ENCODE peak calls at places on chromosome 11, in four cellular contexts. Z is H1, D is IMR-90, P is neuronal stem cell. V is an unnamed sample.

GRCh38 chr11:11993814-11994213 is 14.6 kb downstream of the DKK3 start:
- DNase-seq in D (peak; percentile 86), Z (no peak), P (no peak), V (peak; percentile 93)

GRCh38 chr11:75422248-75423231 is 10.5 kb downstream of the KLHL35 start:
- DNase-seq in D (peak; percentile 20), P (no peak), Z (no peak), V (no peak)

GRCh38 chr11:111581341-111581740 is 20.9 kb upstream of the SIK2 start:
- DNase-seq in P (no peak), D (no peak), Z (no peak), V (no peak)

GRCh38 chr11:73983764-73984543 is 1.3 kb upstream of the UCP2 start:
- DNase-seq in P (no peak), D (no peak), Z (no peak), V (no peak)

GRCh38 chr11:3903207-3903896 is 47.9 kb downstream of the STIM1 start:
- DNase-seq in Z (no peak), P (no peak), D (no peak), V (no peak)

GRCh38 chr11:8056810-8057463 is 24.1 kb upstream of the TUB start:
- DNase-seq in Z (no peak), P (no peak), D (peak; percentile 68), V (peak; percentile 74)

GRCh38 chr11:92286718-92287117 is 62.1 kb downstream of the FAT3 start:
- DNase-seq in Z (no peak), D (no peak), P (no peak), V (no peak)

GRCh38 chr11:27209562-27210005 is 153.4 kb downstream of the CCDC34 start:
- DNase-seq in D (peak; percentile 93), Z (no peak), P (no peak), V (peak; percentile 94)

GRCh38 chr11:121792185-121792584 is 323.8 kb downstream of the BLID start:
- DNase-seq in P (no peak), Z (no peak), D (no peak), V (no peak)

GRCh38 chr11:11842426-11843008 is 745 bp downstream of the USP47 start:
- DNase-seq in D (peak; percentile 86), Z (no peak), P (peak; percentile 53), V (peak; percentile 93)

GRCh38 chr11:130830563-130830950 is 85.7 kb downstream of the SNX19 start:
- DNase-seq in D (no peak), Z (no peak), P (no peak), V (no peak)

GRCh38 chr11:57343825-57344224 is 5.7 kb downstream of the P2RX3 start:
- DNase-seq in D (no peak), Z (no peak), P (no peak), V (no peak)

GRCh38 chr11:20854214-20854613 is 184.8 kb downstream of the NELL1 start:
- DNase-seq in P (peak; percentile 45), D (no peak), Z (no peak), V (no peak)

GRCh38 chr11:67119577-67120391 is 721 bp downstream of the KDM2A start:
- DNase-seq in Z (no peak), P (peak; percentile 11), D (no peak), V (peak; percentile 41)

GRCh38 chr11:67117667-67118058 is 1.4 kb upstream of the KDM2A start:
- DNase-seq in P (no peak), Z (no peak), D (no peak), V (no peak)

GRCh38 chr11:67117176-67117575 is 1.9 kb upstream of the KDM2A start:
- DNase-seq in P (no peak), D (no peak), Z (no peak), V (peak; percentile 29)

GRCh38 chr11:67118801-67119576 is at the start of gene KDM2A:
- DNase-seq in P (peak; percentile 99), Z (peak; percentile 97), D (peak; percentile 99), V (peak; percentile 97)

GRCh38 chr11:67118059-67118766 is 850 bp upstream of the KDM2A start:
- DNase-seq in D (no peak), P (no peak), Z (no peak), V (no peak)
- H2BK15ac ChIP-seq in D (no peak overlapping the region), P (peak overlapping the region; percentile 89), Z (no peak overlapping the region), V (peak overlapping the region; percentile 99)

GRCh38 chr11:65598258-65598699 is 2.7 kb upstream of the KCNK7 start:
- DNase-seq in D (no peak), P (no peak), Z (no peak), V (no peak)
- H3K36me3 ChIP-seq in D (peaks cover 28% of the 10 kb centered on the region), P (peaks cover 19% of the 10 kb centered on the region), Z (peaks cover 3% of the 10 kb centered on the region), V (peaks cover 52% of the 10 kb centered on the region)

DNA sequence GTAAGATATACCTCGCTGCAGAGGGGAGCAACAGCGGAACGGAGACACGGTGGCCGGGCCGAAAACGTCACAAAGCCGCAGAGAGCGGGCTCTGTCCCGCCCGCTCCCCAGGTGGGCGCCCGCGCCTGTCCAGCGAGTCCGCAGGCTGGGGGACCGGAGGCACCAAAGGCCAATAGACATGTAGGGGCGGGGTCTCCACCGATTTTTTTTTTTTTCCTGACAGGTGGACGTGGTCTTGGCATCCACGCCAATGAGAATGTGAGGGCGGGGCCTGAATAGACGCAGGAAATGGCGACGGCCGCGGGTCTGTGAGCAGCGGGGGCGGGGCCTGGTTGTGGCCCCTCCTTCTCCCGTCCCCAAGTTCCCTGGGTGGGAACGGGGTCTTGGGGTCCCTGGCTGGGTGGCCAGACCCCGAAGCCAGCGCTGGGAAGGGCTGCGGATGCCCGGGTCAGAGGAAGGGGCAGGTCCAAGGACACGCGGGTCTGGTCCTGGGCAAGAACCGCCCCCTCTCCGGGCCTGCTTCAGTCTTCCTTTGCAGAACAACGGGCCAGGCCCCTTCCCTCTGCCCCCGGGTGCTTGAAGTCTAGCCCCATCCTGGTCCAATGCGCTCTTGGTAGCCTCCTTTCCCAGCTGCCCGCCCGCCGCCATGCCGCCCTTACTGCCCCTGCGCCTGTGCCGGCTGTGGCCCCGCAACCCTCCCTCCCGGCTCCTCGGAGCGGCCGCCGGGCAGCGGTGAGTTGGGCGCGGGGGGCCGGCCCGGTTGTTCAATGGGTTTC is at the start of gene DNAJC4:
- DNase-seq in D (peak; percentile 81), P (peak; percentile 95), Z (no peak), V (peak; percentile 93)
- H4K91ac ChIP-seq in D (peak within 1 kb of the TSS; percentile 79), P (no peak within 1 kb of the TSS), Z (no peak within 1 kb of the TSS), V (peak within 1 kb of the TSS; percentile 95)

GRCh38 chr11:123235687-123236261 is 40.7 kb upstream of the CLMP start:
- DNase-seq in Z (no peak), P (no peak), D (peak; percentile 74), V (peak; percentile 47)
- H2BK15ac ChIP-seq in Z (no peak overlapping the region), P (no peak overlapping the region), D (peak overlapping the region; percentile 55), V (no peak overlapping the region)

GRCh38 chr11:68804786-68805185 is 36.9 kb downstream of the CPT1A start:
- DNase-seq in D (no peak), P (no peak), Z (no peak), V (no peak)
- H3K36me3 ChIP-seq in D (peaks cover 34% of the 10 kb centered on the region), P (no peaks in the 10 kb centered on the region), Z (no peaks in the 10 kb centered on the region), V (peaks cover 32% of the 10 kb centered on the region)

GRCh38 chr11:70270877-70271634 is 566 bp downstream of the PPFIA1 start:
- DNase-seq in Z (no peak), D (peak; percentile 65), P (peak; percentile 51), V (peak; percentile 70)
- H4K91ac ChIP-seq in Z (peak overlapping the region; percentile 66), D (peak overlapping the region; percentile 62), P (no peak overlapping the region), V (peak overlapping the region; percentile 65)

DNA sequence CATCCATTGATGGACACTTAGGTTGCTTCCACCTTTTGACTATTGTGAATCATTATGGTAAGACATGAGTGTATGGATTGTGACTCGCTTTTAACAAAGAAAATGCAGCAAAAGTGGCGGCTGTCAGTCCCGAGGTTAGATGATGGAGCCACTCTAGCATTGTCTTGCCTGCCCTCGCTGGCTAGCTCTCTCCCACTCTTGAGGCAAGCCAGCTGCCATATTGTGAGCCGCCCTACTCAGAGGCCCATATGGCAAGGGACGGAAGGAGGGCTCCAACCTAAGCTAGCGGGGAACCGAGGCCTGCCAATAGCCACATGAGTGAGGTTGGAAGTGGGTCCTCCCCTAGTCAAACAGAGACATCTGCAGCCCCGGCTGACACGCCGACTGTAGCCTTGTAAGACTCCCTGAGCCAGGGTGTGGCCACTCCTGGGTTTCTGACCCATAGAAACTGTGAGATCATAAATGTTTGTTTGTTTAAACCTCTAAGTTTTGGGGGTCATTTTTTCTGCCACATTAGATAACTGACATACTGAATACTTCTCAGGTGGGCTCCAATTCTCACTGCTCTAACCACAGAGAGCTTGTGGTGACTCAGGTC is 160.2 kb downstream of the LDLRAD3 start:
- DNase-seq in P (no peak), D (no peak), Z (no peak), V (no peak)
- H2BK15ac ChIP-seq in P (peak overlapping the region; percentile 50), D (no peak overlapping the region), Z (no peak overlapping the region), V (no peak overlapping the region)

GRCh38 chr11:64620286-64620962 is 29.4 kb downstream of the SLC22A12 start:
- DNase-seq in P (no peak), Z (no peak), D (no peak), V (peak; percentile 29)

GRCh38 chr11:64619196-64619595 is 28.2 kb downstream of the SLC22A12 start:
- DNase-seq in P (no peak), D (no peak), Z (no peak), V (no peak)

GRCh38 chr11:64621283-64622019 is 30.4 kb downstream of the SLC22A12 start:
- DNase-seq in Z (no peak), D (no peak), P (no peak), V (no peak)

GRCh38 chr11:64622681-64623080 is 31.7 kb downstream of the SLC22A12 start:
- DNase-seq in P (no peak), Z (no peak), D (no peak), V (no peak)

GRCh38 chr11:64619811-64620285 is 28.8 kb downstream of the SLC22A12 start:
- DNase-seq in P (no peak), Z (no peak), D (peak; percentile 49), V (peak; percentile 27)
- H3K36me3 ChIP-seq in P (peaks cover 8% of the 10 kb centered on the region), Z (no peaks in the 10 kb centered on the region), D (no peaks in the 10 kb centered on the region), V (peaks cover 5% of the 10 kb centered on the region)

GRCh38 chr11:116829525-116830183 is at the start of gene APOC3:
- DNase-seq in Z (no peak), D (peak; percentile 37), P (no peak), V (peak; percentile 24)
- H4K91ac ChIP-seq in Z (no peak within 1 kb of the TSS), D (no peak within 1 kb of the TSS), P (no peak within 1 kb of the TSS), V (no peak within 1 kb of the TSS)